ENCODE peak calls at places on chromosome 5, in seven cellular contexts. U is uterus, I is A549, X is body of pancreas, J is ovary, Y is IMR-90, E is transverse colon. L is an unnamed sample.

GRCh38 chr5:64792474-64792873 is 23.7 kb downstream of the CWC27 start:
- DNase-seq in U (no peak), I (no peak), X (no peak), J (no peak), Y (no peak), E (no peak), L (no peak)

GRCh38 chr5:1013238-1013947 is 4.8 kb downstream of the NKD2 start:
- DNase-seq in U (no peak), I (no peak), X (no peak), J (no peak), Y (no peak), E (no peak), L (no peak)

GRCh38 chr5:98510601-98511000 is 262.9 kb upstream of the RGMB start:
- DNase-seq in U (no peak), I (no peak), X (no peak), J (no peak), Y (no peak), E (no peak), L (no peak)

GRCh38 chr5:53714324-53715010 is 154.0 kb downstream of the NDUFS4 start:
- DNase-seq in U (no peak), I (peak), X (no peak), J (no peak), Y (no peak), E (no peak), L (no peak)

GRCh38 chr5:91339053-91339710 is 43.9 kb downstream of the ARRDC3 start:
- DNase-seq in U (no peak), I (no peak), X (no peak), J (no peak), Y (peak), E (no peak), L (no peak)

GRCh38 chr5:74953601-74953960 is 87.4 kb upstream of the FAM169A start:
- DNase-seq in U (no peak), I (no peak), X (no peak), J (no peak), Y (no peak), E (no peak), L (no peak)

GRCh38 chr5:116554764-116555163 is 19.9 kb downstream of the SEMA6A start:
- DNase-seq in U (no peak), I (no peak), X (no peak), J (no peak), Y (no peak), E (no peak), L (no peak)

GRCh38 chr5:52988335-52989024 is 672 bp upstream of the ITGA2 start:
- DNase-seq in U (no peak), I (no peak), X (no peak), J (no peak), Y (no peak), E (no peak), L (no peak)

GRCh38 chr5:139543423-139543991 is 17.6 kb upstream of the UBE2D2 start:
- DNase-seq in U (no peak), I (no peak), X (peak), J (no peak), Y (peak), E (peak), L (peak)

DNA sequence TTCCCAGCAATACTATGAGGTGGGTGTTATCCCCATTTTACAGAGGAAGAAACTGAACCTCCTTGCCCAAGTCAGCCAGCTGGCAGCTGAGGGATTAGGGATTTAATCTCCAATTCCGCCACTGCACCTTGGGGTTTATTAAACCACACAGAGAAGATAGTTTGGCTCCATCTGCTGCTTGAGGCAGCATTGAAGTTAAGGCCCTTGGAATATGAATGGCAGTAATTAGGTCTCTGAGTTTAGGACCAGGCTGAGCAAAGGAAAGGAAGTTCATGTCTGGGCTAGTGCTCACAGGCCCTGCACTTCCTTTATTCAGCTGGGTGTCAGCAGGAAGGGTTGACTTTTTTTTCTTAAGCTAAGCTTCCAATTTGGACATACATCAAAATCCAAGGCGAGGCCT is 86.9 kb upstream of the GDNF start:
- DNase-seq in U (no peak), I (no peak), X (no peak), J (no peak), Y (peak), E (no peak), L (no peak)
- TF ChIP-seq CTCF in U (no peak), I (no peak), X (no peak), J (no peak), Y (no peak), E (no peak), L (no peak)

GRCh38 chr5:179275941-179276837 is 69.1 kb downstream of the ADAMTS2 start:
- DNase-seq in U (peak), I (no peak), X (peak), J (peak), Y (peak), E (peak), L (peak)
- H3K27ac ChIP-seq in U (peak), I (no peak), X (no peak), J (peak), Y (peak), E (peak), L (peak)

GRCh38 chr5:172771439-172772111 is 580 bp upstream of the DUSP1 start:
- DNase-seq in U (no peak), I (no peak), X (no peak), J (no peak), Y (no peak), E (no peak), L (no peak)

GRCh38 chr5:172770374-172770674 is 671 bp downstream of the DUSP1 start:
- DNase-seq in U (peak), I (no peak), X (no peak), J (no peak), Y (no peak), E (no peak), L (no peak)

GRCh38 chr5:172769598-172770373 is 1.2 kb downstream of the DUSP1 start:
- DNase-seq in U (no peak), I (peak), X (peak), J (peak), Y (peak), E (peak), L (no peak)

GRCh38 chr5:172772112-172772906 is 1.3 kb upstream of the DUSP1 start:
- DNase-seq in U (peak), I (peak), X (peak), J (peak), Y (peak), E (peak), L (peak)

GRCh38 chr5:172770675-172771438 is at the start of gene DUSP1:
- DNase-seq in U (peak), I (peak), X (peak), J (peak), Y (peak), E (peak), L (peak)
- TF ChIP-seq POLR2A in U (peak), I (peak), X (peak), J (no peak), Y (no peak), E (peak), L (no peak)

DNA sequence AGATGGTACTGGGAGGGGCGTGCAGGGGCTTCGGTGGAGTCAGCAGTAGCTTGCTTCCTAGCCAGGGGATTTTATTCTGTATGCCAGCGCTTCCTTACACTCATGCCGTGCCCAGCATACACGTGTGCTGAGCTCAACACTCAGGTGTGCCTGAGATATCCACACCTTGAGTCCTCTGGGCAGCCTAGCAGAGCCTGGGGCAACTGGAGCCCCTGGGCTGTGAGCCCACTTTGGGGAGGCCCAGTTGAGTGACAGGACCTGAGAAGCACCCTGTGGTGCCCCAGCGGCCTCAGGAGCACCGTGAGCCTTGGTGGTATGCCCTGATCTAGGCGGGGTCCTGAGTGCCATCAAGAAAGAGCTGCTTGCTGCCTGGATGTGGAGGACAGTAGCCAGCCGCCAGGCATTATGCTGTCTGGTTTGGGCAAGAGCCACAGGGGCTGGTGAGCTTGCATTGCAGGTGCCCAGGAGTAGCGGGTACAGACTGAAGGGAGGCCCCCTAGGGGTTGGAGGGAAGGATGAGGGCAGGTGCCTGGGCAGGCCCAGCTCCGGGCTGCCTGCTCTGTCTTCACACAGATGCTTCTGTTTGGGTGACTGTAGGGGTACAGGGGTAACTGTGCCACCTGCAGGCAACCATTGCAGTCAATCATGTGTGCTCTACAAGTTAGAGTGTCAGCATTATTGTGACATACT is 42.9 kb downstream of the BNIP1 start:
- DNase-seq in U (no peak), I (peak), X (no peak), J (no peak), Y (no peak), E (no peak), L (no peak)
- TF ChIP-seq CTCF in U (no peak), I (no peak), X (no peak), J (no peak), Y (no peak), E (no peak), L (no peak)

GRCh38 chr5:80963966-80964481 is 3.9 kb downstream of the RASGRF2 start:
- DNase-seq in U (no peak), I (no peak), X (no peak), J (no peak), Y (peak), E (no peak), L (no peak)
- H3K27ac ChIP-seq in U (peak), I (peak), X (no peak), J (no peak), Y (peak), E (no peak), L (peak)

DNA sequence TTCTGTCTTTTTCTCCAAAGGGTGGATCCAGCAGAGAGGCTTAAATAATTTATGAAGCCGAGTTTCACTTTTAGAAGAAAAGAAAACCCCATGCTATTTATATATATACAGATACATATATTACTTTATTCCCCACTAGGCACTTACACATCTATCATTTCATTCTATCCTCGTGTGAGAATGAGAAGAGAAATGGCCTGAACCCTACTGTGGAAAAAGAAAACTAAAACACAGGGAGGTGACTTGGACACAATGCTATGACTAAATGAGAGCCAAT is 195.2 kb downstream of the NR3C1 start:
- DNase-seq in U (no peak), I (no peak), X (no peak), J (no peak), Y (no peak), E (no peak), L (no peak)
- TF ChIP-seq POLR2A in U (no peak), I (no peak), X (no peak), J (no peak), Y (no peak), E (no peak), L (no peak)

GRCh38 chr5:84149094-84149493 is 235.6 kb downstream of the EDIL3 start:
- DNase-seq in U (no peak), I (no peak), X (no peak), J (no peak), Y (no peak), E (no peak), L (no peak)
- TF ChIP-seq CTCF in U (no peak), I (no peak), X (no peak), J (no peak), Y (no peak), E (no peak), L (no peak)

GRCh38 chr5:151168602-151169344 is 11.2 kb upstream of the ANXA6 start:
- DNase-seq in U (no peak), I (no peak), X (no peak), J (no peak), Y (no peak), E (no peak), L (peak)
- H3K27ac ChIP-seq in U (no peak), I (no peak), X (no peak), J (no peak), Y (no peak), E (no peak), L (no peak)

DNA sequence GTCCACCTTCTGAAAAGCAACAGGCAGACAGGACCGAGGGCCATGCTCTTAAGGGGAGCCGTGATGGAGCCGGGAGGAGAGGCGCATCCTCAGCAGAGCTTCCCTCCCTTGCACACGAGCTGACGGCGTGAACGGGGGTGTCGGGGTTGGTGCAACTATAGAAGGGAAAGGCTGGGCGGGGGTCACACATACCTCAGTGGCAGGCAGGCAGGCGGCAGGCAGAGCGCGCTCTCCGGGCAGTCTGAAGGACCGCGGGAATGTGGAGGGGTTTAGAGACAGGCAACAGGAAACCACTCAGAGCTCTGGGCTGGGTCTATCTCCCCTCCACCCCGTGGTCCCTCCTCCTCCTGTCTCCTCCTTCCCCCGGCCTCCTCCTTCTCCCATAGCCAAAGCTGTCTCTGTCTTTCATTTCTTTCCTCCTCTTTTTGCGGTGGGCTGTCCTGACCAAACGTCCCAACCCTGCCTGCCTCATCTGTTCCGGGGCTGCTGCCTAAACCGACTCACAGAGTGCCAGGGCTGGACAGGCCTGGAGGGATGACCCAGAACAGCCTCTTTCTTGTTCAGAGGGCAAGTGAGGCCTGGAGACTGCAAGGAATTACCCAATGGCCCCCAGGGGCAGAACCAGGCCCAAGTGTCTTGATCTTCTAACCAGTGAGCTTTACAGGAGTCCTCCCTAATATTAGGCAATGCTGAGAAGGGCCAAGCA is at the start of gene SPARC:
- DNase-seq in U (peak), I (no peak), X (peak), J (peak), Y (peak), E (peak), L (peak)
- TF ChIP-seq POLR2A in U (peak), I (no peak), X (peak), J (peak), Y (peak), E (peak), L (peak)

GRCh38 chr5:150152636-150153462 is 2.8 kb downstream of the PDGFRB start:
- DNase-seq in U (no peak), I (no peak), X (no peak), J (no peak), Y (peak), E (no peak), L (no peak)

GRCh38 chr5:150153483-150153882 is 2.2 kb downstream of the PDGFRB start:
- DNase-seq in U (no peak), I (no peak), X (no peak), J (no peak), Y (peak), E (no peak), L (no peak)

GRCh38 chr5:150154618-150155134 is 969 bp downstream of the PDGFRB start:
- DNase-seq in U (no peak), I (no peak), X (no peak), J (no peak), Y (no peak), E (no peak), L (no peak)

GRCh38 chr5:150155258-150156032 is at the start of gene PDGFRB:
- DNase-seq in U (peak), I (no peak), X (peak), J (peak), Y (peak), E (peak), L (peak)

DNA sequence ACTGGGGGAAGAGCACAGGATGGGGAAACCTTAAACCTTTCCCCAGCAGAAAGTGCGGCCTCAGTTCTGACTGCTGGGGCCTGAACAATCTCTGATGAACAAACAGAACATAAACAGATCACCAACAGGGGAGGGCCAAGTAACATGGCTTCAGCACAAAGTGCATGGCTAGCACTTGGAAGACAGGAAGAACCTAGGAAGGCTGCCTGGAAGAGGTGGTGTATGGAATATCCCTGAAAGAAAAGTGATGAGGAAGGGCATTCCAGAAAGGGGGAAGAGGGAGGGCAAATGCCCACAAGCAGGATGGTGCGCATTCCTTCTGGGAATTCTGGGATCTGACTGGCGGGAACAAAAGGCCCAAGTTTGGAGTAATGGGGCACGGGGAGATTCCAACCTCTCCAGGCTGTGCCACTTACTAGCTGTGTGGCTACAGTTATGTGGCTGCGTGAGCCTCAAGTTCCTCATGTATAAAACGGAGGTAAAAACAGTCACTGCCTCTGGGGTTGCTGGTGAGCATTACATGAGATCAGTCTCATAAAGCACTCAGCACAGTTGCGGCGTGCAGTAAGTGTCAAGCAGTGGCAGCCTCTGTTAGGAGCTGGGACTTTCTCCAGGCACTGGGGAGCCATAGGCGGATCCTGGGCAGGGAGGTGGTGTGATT is 1.6 kb downstream of the PDGFRB start:
- DNase-seq in U (peak), I (peak), X (no peak), J (peak), Y (peak), E (no peak), L (no peak)
- TF ChIP-seq CTCF in U (no peak), I (no peak), X (no peak), J (peak), Y (peak), E (no peak), L (no peak)

L was measured in gastrocnemius medialis.